ENCODE peak calls at places on chromosomes 2 and 18, in five cellular contexts. U is hypothalamus; B is CD4-positive, alpha-beta T cell; P is NCI-H69; E is iris pigment epithelial cell. Z is an unnamed sample.
A peak's percentile ranks its signal among the peaks of the same experiment; 100 is the strongest.

GRCh38 chr2:236204953-236205352 is 36.8 kb upstream of the GBX2 start:
- DNase-seq in U (no peak), P (no peak), B (no peak), E (no peak), Z (no peak)

GRCh38 chr2:76498387-76498786 is 787.7 kb upstream of the GCFC2 start:
- DNase-seq in U (no peak), E (no peak), B (no peak), P (peak; percentile 19), Z (no peak)

GRCh38 chr2:144230057-144230451 is 289.9 kb downstream of the ZEB2 start:
- DNase-seq in B (no peak), E (no peak), P (no peak), U (no peak), Z (no peak)

GRCh38 chr18:6616981-6617380 is 112.5 kb upstream of the ARHGAP28 start:
- DNase-seq in U (no peak), P (no peak), B (no peak), E (peak; percentile 53), Z (no peak)

GRCh38 chr2:158488442-158489216 is 31.9 kb downstream of the PKP4 start:
- DNase-seq in B (no peak), P (no peak), U (no peak), E (no peak), Z (no peak)

GRCh38 chr2:143525536-143525935 is 396.3 kb downstream of the ARHGAP15 start:
- DNase-seq in B (no peak), E (no peak), P (no peak), U (no peak), Z (no peak)

GRCh38 chr2:176118606-176119370 is 2.2 kb downstream of the HOXD10 start:
- DNase-seq in P (no peak), U (no peak), E (no peak), B (no peak), Z (no peak)

GRCh38 chr2:45013229-45014015 is 4.2 kb upstream of the SIX2 start:
- DNase-seq in E (no peak), P (no peak), U (no peak), B (no peak), Z (no peak)

GRCh38 chr2:214127178-214127970 is 283.5 kb upstream of the VWC2L start:
- DNase-seq in U (no peak), E (peak; percentile 84), B (no peak), P (peak; percentile 39), Z (peak; percentile 76)

GRCh38 chr2:211568439-211568838 is 970.2 kb downstream of the ERBB4 start:
- DNase-seq in B (no peak), P (no peak), E (no peak), U (no peak), Z (no peak)

GRCh38 chr2:242020196-242021004 is 150.9 kb downstream of the RTP5 start:
- DNase-seq in B (no peak), P (peak; percentile 51), E (no peak), U (peak; percentile 6), Z (peak; percentile 47)

GRCh38 chr18:31424383-31424988 is 23.1 kb upstream of the DSG3 start:
- DNase-seq in P (peak; percentile 68), B (no peak), U (no peak), E (peak; percentile 21), Z (no peak)

GRCh38 chr2:160140471-160140870 is 59.6 kb downstream of the ITGB6 start:
- DNase-seq in B (no peak), E (peak; percentile 57), U (no peak), P (no peak), Z (peak; percentile 72)

GRCh38 chr2:239523944-239524310 is 123.1 kb upstream of the HDAC4 start:
- DNase-seq in U (no peak), B (no peak), E (peak; percentile 3), P (peak; percentile 41), Z (no peak)

GRCh38 chr18:9876867-9877654 is 8.7 kb upstream of the TXNDC2 start:
- DNase-seq in B (no peak), U (no peak), E (peak; percentile 97), P (no peak), Z (peak; percentile 91)

GRCh38 chr18:76654536-76654935 is 159.5 kb upstream of the ZNF516 start:
- DNase-seq in U (no peak), P (no peak), B (no peak), E (no peak), Z (no peak)

GRCh38 chr2:166436976-166437375 is 57.1 kb downstream of the SCN7A start:
- DNase-seq in U (no peak), E (no peak), P (no peak), B (no peak), Z (no peak)

GRCh38 chr2:65796259-65796658 is 363.9 kb upstream of the SPRED2 start:
- DNase-seq in B (no peak), P (no peak), E (no peak), U (no peak), Z (no peak)

GRCh38 chr2:190344275-190344827 is 962 bp downstream of the INPP1 start:
- DNase-seq in B (no peak), U (peak; percentile 56), E (peak; percentile 12), P (peak; percentile 67), Z (peak; percentile 45)

GRCh38 chr2:86160156-86160952 is 34.9 kb downstream of the IMMT start:
- DNase-seq in B (no peak), U (no peak), P (no peak), E (peak; percentile 70), Z (no peak)

GRCh38 chr2:68824831-68825230 is 46.4 kb downstream of the BMP10 start:
- DNase-seq in E (peak; percentile 64), P (no peak), U (no peak), B (no peak), Z (peak; percentile 90)

GRCh38 chr2:54646170-54646927 is 77.1 kb upstream of the EML6 start:
- DNase-seq in P (no peak), E (no peak), B (no peak), U (no peak), Z (no peak)

GRCh38 chr2:204533629-204534370 is 11.5 kb upstream of the PARD3B start:
- DNase-seq in P (peak; percentile 47), U (no peak), E (no peak), B (no peak), Z (peak; percentile 60)

GRCh38 chr2:237128026-237128703 is 42.5 kb downstream of the COPS8 start:
- DNase-seq in E (peak; percentile 100), U (no peak), B (no peak), P (peak; percentile 77), Z (peak; percentile 98)

GRCh38 chr2:157782057-157782845 is 93.9 kb downstream of the ACVR1 start:
- DNase-seq in U (no peak), P (peak; percentile 2), B (no peak), E (peak; percentile 28), Z (no peak)

GRCh38 chr2:128316777-128317185 is 1.9 kb downstream of the HS6ST1 start:
- DNase-seq in U (no peak), E (no peak), B (no peak), P (peak; percentile 22), Z (no peak)